ENCODE peak calls at places on chromosomes 13 and 19, in six cellular contexts. X is frontal cortex; B is globus pallidus; I is left lung; P is effector memory CD4-positive, alpha-beta T cell; L is stimulated activated CD8-positive, alpha-beta memory T cell treated with anti-CD3 and anti-CD28 coated beads, Interleukin-2, amount 100 ng/mL, for 1 hour. Y is an unnamed sample.

GRCh38 chr19:33606556-33606955 is 15.2 kb upstream of the CHST8 start:
- DNase-seq in X (no peak), B (no peak), I (no peak), P (no peak), L (no peak), Y (no peak)

GRCh38 chr13:27583645-27584044 is 36.7 kb downstream of the LNX2 start:
- DNase-seq in X (peak; percentile 6), B (no peak), I (no peak), P (no peak), L (no peak), Y (no peak)

GRCh38 chr13:73765651-73766384 is 368.4 kb downstream of the KLF12 start:
- DNase-seq in X (peak; percentile 11), B (peak; percentile 75), I (peak; percentile 63), P (peak; percentile 74), L (peak; percentile 44), Y (peak; percentile 72)

GRCh38 chr13:63614874-63615612 is 2199.4 kb upstream of the PCDH20 start:
- DNase-seq in X (no peak), B (no peak), I (no peak), P (no peak), L (no peak), Y (no peak)

GRCh38 chr19:49415102-49415809 is 8.0 kb downstream of the PTH2 start:
- DNase-seq in X (no peak), B (no peak), I (no peak), P (no peak), L (no peak), Y (no peak)

GRCh38 chr13:27334774-27335490 is 64.3 kb downstream of the RASL11A start:
- DNase-seq in X (no peak), B (no peak), I (no peak), P (no peak), L (no peak), Y (no peak)

GRCh38 chr13:110799246-110800236 is 86.0 kb downstream of the ING1 start:
- DNase-seq in X (peak; percentile 39), B (peak; percentile 40), I (peak; percentile 63), P (no peak), L (no peak), Y (no peak)

GRCh38 chr19:13976446-13976845 is 24.1 kb downstream of the DCAF15 start:
- DNase-seq in X (no peak), B (no peak), I (no peak), P (no peak), L (no peak), Y (no peak)

GRCh38 chr13:58953638-58954037 is 1210.1 kb downstream of the DIAPH3 start:
- DNase-seq in X (no peak), B (no peak), I (no peak), P (no peak), L (no peak), Y (no peak)

GRCh38 chr19:17837972-17838371 is 9.8 kb downstream of the JAK3 start:
- DNase-seq in X (no peak), B (no peak), I (no peak), P (no peak), L (no peak), Y (no peak)

GRCh38 chr19:10679743-10680142 is 21.5 kb upstream of the QTRT1 start:
- DNase-seq in X (no peak), B (no peak), I (no peak), P (no peak), L (no peak), Y (no peak)

GRCh38 chr13:67736646-67737420 is 506.7 kb upstream of the PCDH9 start:
- DNase-seq in X (peak; percentile 1), B (peak; percentile 26), I (no peak), P (no peak), L (no peak), Y (no peak)

Y was measured in C1 segment of cervical spinal cord.